ENCODE peak calls at places on chromosomes 1 and 21, in six cellular contexts. U, J, A, O, Q and V are unnamed samples.

GRCh38 chr1:32816676-32817158 is 441 bp downstream of the YARS1 start:
- DNase-seq in U (no peak), J (no peak), A (peak), O (no peak), Q (peak), V (no peak)

GRCh38 chr21:27700974-27701614 is 734.2 kb upstream of the ADAMTS5 start:
- DNase-seq in U (peak), J (peak), A (peak), O (peak), Q (peak), V (peak)

GRCh38 chr1:161130266-161130665 is 2.2 kb downstream of the DEDD start:
- DNase-seq in U (no peak), J (no peak), A (no peak), O (no peak), Q (no peak), V (no peak)

GRCh38 chr1:169143351-169143750 is 36.9 kb downstream of the ATP1B1 start:
- DNase-seq in U (no peak), J (no peak), A (no peak), O (no peak), Q (no peak), V (no peak)

GRCh38 chr1:5938068-5938740 is 54.0 kb downstream of the NPHP4 start:
- DNase-seq in U (peak), J (no peak), A (no peak), O (no peak), Q (peak), V (no peak)

GRCh38 chr1:67458663-67459062 is 28.5 kb upstream of the SERBP1 start:
- DNase-seq in U (no peak), J (no peak), A (no peak), O (peak), Q (no peak), V (no peak)

GRCh38 chr1:40926441-40926840 is 53.1 kb upstream of the CTPS1 start:
- DNase-seq in U (no peak), J (no peak), A (no peak), O (no peak), Q (no peak), V (no peak)

GRCh38 chr1:206812456-206812855 is 40.2 kb upstream of the IL10 start:
- DNase-seq in U (no peak), J (no peak), A (no peak), O (no peak), Q (no peak), V (no peak)

GRCh38 chr1:2411801-2412394 is 466 bp downstream of the PEX10 start:
- DNase-seq in U (peak), J (no peak), A (no peak), O (no peak), Q (no peak), V (no peak)

GRCh38 chr1:87956072-87956471 is 627.4 kb downstream of the LMO4 start:
- DNase-seq in U (no peak), J (peak), A (peak), O (peak), Q (peak), V (no peak)

GRCh38 chr1:213692236-213692831 is 295.4 kb upstream of the PROX1 start:
- DNase-seq in U (no peak), J (no peak), A (no peak), O (no peak), Q (no peak), V (no peak)

GRCh38 chr21:18743523-18743922 is 339.9 kb upstream of the TMPRSS15 start:
- DNase-seq in U (no peak), J (no peak), A (no peak), O (no peak), Q (no peak), V (no peak)

GRCh38 chr1:112727716-112728115 is 12.6 kb upstream of the PPM1J start:
- DNase-seq in U (no peak), J (no peak), A (no peak), O (no peak), Q (peak), V (no peak)

GRCh38 chr1:7516892-7517291 is 254.2 kb upstream of the VAMP3 start:
- DNase-seq in U (no peak), J (no peak), A (no peak), O (no peak), Q (no peak), V (no peak)

GRCh38 chr1:172452536-172453159 is 8.8 kb upstream of the PIGC start:
- DNase-seq in U (no peak), J (no peak), A (no peak), O (peak), Q (no peak), V (no peak)

GRCh38 chr1:66648896-66649597 is 103.2 kb upstream of the DYNLT5 start:
- DNase-seq in U (no peak), J (no peak), A (no peak), O (no peak), Q (no peak), V (peak)

GRCh38 chr21:32819702-32820101 is 48.1 kb upstream of the PAXBP1 start:
- DNase-seq in U (no peak), J (no peak), A (no peak), O (no peak), Q (peak), V (no peak)

GRCh38 chr1:17181785-17182464 is 23.0 kb upstream of the PADI1 start:
- DNase-seq in U (no peak), J (no peak), A (no peak), O (no peak), Q (no peak), V (no peak)
- H2AFZ ChIP-seq in U (no peak), J (no peak), A (no peak), O (peak), Q (no peak), V (no peak)

DNA sequence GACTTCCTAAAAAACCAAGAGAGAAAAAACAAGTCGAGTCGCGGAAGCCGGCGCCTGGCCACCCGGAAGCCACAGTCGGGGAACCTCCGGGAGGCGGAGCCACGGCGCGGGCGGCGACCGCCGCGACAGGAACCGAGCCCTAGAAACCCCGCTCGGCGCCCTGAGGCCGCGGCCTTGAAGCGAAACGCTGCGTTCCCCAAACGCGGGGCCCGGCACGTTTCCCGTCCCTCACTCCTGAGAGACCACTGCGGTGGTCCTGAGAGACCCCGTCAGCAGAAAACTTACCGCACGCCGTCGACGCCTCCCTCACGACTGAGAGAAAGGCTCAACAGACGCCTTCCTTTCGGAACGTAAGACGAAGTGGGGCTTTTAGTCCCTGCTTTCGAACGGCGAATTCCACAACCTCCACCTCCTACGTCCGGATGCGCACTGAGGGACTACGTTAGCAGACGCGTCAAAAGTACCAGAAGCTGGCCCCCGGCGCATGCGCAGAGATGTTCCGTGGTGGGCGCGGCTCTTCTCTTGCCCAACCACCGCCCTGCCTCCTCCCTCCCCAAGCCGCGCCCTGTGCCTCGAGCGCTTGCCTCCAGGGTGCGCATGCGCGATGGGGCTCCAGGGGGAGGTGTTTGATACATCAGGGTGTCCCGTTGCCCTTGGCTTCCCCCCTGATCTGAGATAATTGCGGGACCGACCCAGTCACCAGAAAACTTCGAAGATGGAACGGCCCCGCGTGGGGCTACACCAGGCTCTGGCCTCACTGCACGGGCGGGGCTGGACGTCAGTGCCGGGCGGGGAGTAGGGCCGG is at the start of gene RSRP1:
- DNase-seq in U (peak), J (peak), A (peak), O (peak), Q (peak), V (peak)
- TF ChIP-seq CTCF in U (no peak), J (no peak), A (no peak), O (no peak), Q (no peak), V (no peak)

DNA sequence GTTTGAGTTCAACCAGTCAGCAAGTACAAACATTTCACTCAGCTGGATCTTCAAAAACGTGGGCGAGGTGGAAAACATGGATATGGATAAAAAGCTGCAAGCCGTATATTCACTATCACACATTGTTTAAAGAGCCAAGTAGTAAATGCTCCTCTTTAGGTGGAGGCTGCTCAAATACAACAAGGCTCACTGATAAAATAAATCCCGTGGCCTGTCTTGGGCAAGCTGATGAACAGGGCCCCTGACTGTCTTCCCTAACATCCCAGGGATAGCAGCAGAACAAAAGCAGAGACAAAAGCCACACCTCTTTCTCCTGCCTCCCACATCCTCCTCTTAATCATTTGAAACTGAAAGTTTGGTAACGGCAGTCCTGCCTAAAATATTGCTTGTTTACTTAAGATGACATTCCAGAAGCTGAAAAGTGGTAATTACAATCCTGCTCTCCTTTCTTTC is 357.7 kb downstream of the TTLL7 start:
- DNase-seq in U (peak), J (no peak), A (peak), O (peak), Q (no peak), V (no peak)
- H2AFZ ChIP-seq in U (peak), J (no peak), A (no peak), O (peak), Q (no peak), V (no peak)

GRCh38 chr1:96538001-96538649 is 183.5 kb upstream of the PTBP2 start:
- DNase-seq in U (peak), J (no peak), A (peak), O (no peak), Q (peak), V (no peak)
- TF ChIP-seq CTCF in U (peak), J (no peak), A (no peak), O (no peak), Q (no peak), V (no peak)

GRCh38 chr1:34213976-34214375 is 37.3 kb downstream of the C1orf94 start:
- DNase-seq in U (no peak), J (no peak), A (no peak), O (peak), Q (no peak), V (no peak)
- H2AFZ ChIP-seq in U (no peak), J (no peak), A (no peak), O (peak), Q (no peak), V (no peak)

GRCh38 chr1:230760360-230760827 is 13.2 kb downstream of the CAPN9 start:
- DNase-seq in U (peak), J (no peak), A (no peak), O (no peak), Q (no peak), V (no peak)
- TF ChIP-seq CTCF in U (peak), J (no peak), A (no peak), O (peak), Q (no peak), V (no peak)

DNA sequence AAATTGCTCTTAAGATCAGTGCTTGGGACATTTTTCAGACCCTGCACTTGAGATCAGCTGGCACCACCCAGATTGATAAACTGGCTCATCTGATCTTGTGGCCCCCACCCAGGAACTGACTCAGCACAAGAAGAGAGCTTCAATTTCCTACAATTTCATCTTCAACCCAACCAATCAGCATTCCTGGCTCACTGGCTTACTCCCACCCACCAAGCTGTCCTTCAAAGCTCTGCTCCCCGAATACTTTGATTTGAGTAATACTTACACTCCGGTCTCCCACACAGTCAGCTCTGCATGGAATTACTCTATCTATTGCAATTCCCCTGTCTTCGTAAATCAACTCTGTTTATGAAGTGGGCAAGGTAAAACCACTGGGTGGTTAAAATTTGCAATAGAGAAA is 461.9 kb upstream of the RGS18 start:
- DNase-seq in U (no peak), J (no peak), A (no peak), O (no peak), Q (no peak), V (no peak)
- H2AFZ ChIP-seq in U (no peak), J (no peak), A (no peak), O (no peak), Q (no peak), V (peak)

GRCh38 chr1:154609398-154610380 is 1.7 kb upstream of the ADAR start:
- DNase-seq in U (peak), J (no peak), A (no peak), O (peak), Q (peak), V (peak)

GRCh38 chr1:154608522-154609294 is 722 bp upstream of the ADAR start:
- DNase-seq in U (peak), J (peak), A (peak), O (peak), Q (peak), V (peak)

GRCh38 chr1:154603317-154603716 is 4.7 kb downstream of the ADAR start:
- DNase-seq in U (no peak), J (no peak), A (no peak), O (no peak), Q (no peak), V (no peak)

GRCh38 chr1:154607748-154608521 is at the start of gene ADAR:
- DNase-seq in U (peak), J (peak), A (peak), O (peak), Q (peak), V (peak)

DNA sequence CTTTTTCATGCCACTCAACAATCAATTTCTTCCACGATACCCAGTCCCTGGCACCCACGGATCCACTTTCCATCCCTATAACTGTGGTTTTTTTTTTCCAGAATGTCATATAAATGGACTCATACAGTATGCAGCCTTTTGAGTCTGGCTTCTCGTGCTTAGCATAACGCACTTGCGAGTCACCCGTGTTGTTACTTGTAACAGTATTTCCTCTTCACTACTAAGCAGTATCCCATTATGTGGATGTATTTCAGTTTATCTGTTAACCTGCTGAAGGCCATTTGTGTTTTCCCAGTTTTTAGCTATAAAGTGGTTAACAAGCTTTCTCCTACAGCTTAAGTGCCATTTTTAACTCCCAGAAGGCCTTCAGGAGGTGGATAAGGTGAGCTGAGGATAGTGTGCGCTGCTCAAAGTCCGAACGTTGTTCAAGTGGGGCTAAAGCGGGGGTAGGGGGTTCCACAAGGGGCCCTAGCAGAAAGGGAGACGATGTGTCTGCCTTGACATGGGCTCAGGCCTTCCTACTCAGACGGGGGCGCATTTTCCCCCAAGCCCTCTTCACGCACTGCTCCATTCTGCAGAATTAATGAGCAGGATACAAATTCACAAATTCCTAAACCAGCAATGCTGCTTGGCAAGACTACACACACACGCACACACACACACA is 770 bp downstream of the ADAR start:
- DNase-seq in U (no peak), J (no peak), A (peak), O (peak), Q (peak), V (peak)
- TF ChIP-seq CTCF in U (no peak), J (no peak), A (peak), O (no peak), Q (no peak), V (no peak)

DNA sequence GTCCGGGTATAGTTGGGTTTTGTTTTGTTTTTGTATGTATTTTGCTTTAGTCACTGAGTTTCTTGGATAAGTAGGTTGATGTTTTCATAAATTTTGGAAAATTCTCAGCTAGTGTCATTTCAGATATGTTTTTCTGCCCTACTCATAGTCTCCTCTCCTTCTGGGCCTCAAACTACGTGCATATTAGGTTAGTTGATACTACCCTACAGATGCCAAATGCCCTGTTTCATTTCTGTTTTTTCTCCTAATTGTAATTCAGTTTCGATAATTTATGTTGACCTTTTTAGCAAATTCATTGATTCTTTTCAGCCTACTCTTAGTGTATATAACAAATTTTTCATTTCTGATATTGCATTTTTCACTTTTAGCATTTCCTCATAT is 268.6 kb upstream of the RGS18 start:
- DNase-seq in U (no peak), J (no peak), A (no peak), O (no peak), Q (no peak), V (no peak)
- H2AFZ ChIP-seq in U (no peak), J (peak), A (no peak), O (peak), Q (no peak), V (no peak)

GRCh38 chr1:85216697-85217096 is 15.9 kb upstream of the SYDE2 start:
- DNase-seq in U (no peak), J (no peak), A (no peak), O (no peak), Q (no peak), V (no peak)
- TF ChIP-seq CTCF in U (no peak), J (no peak), A (no peak), O (no peak), Q (no peak), V (no peak)